ENCODE peak calls at places on chromosomes 5 and 9, in four cellular contexts. C, H, T and R are unnamed samples.

GRCh38 chr5:177500685-177501522 is 3.5 kb upstream of the PDLIM7 start:
- DNase-seq in C (no peak), H (peak; percentile 81), T (no peak), R (peak; percentile 62)

GRCh38 chr5:158599132-158599531 is 500.6 kb downstream of the EBF1 start:
- DNase-seq in C (no peak), H (no peak), T (no peak), R (no peak)

GRCh38 chr9:125700791-125701190 is 6.2 kb downstream of the MAPKAP1 start:
- DNase-seq in C (no peak), H (no peak), T (peak; percentile 84), R (no peak)

GRCh38 chr9:5459289-5459829 is 9.0 kb downstream of the CD274 start:
- DNase-seq in T (no peak), H (no peak), C (no peak), R (no peak)

GRCh38 chr5:133247881-133248642 is 196.2 kb downstream of the HSPA4 start:
- DNase-seq in C (peak; percentile 43), T (no peak), H (peak; percentile 83), R (peak; percentile 74)

GRCh38 chr9:85186218-85186585 is 516.7 kb downstream of the NTRK2 start:
- DNase-seq in T (no peak), C (no peak), H (no peak), R (no peak)

GRCh38 chr9:3906437-3907213 is 380.8 kb upstream of the RFX3 start:
- DNase-seq in C (no peak), T (no peak), H (peak; percentile 2), R (no peak)

GRCh38 chr5:138961711-138962110 is 86.6 kb upstream of the LRRTM2 start:
- DNase-seq in T (no peak), C (no peak), H (no peak), R (no peak)

GRCh38 chr5:142202282-142202681 is 93.7 kb downstream of the NDFIP1 start:
- DNase-seq in T (no peak), C (no peak), H (no peak), R (no peak)

GRCh38 chr9:109816490-109816889 is 36.5 kb downstream of the PALM2AKAP2 start:
- DNase-seq in C (no peak), T (no peak), H (no peak), R (peak; percentile 86)

GRCh38 chr9:113556877-113557593 is 93.5 kb downstream of the RGS3 start:
- DNase-seq in H (no peak), T (no peak), C (no peak), R (no peak)

GRCh38 chr5:4659836-4660235 is 480.3 kb upstream of the ADAMTS16 start:
- DNase-seq in H (no peak), C (no peak), T (no peak), R (no peak)

GRCh38 chr5:44099643-44100042 is 289.6 kb downstream of the FGF10 start:
- DNase-seq in H (no peak), C (no peak), T (no peak), R (no peak)

GRCh38 chr9:4690144-4690543 is 10.8 kb downstream of the CDC37L1 start:
- DNase-seq in T (no peak), H (no peak), C (no peak), R (no peak)

GRCh38 chr5:176781638-176782570 is 28.5 kb upstream of the UNC5A start:
- DNase-seq in C (no peak), T (no peak), H (no peak), R (no peak)

GRCh38 chr5:120083851-120084615 is 380.1 kb upstream of the PRR16 start:
- DNase-seq in H (no peak), C (no peak), T (no peak), R (no peak)

GRCh38 chr5:176679365-176680225 is 32.3 kb downstream of the TSPAN17 start:
- DNase-seq in C (no peak), T (no peak), H (no peak), R (no peak)

GRCh38 chr5:84255318-84255717 is 129.4 kb downstream of the EDIL3 start:
- DNase-seq in H (no peak), T (no peak), C (no peak), R (peak; percentile 3)

GRCh38 chr5:102718819-102719218 is 36.3 kb upstream of the PAM start:
- DNase-seq in H (no peak), C (no peak), T (no peak), R (no peak)

GRCh38 chr9:20314981-20315380 is 307.3 kb downstream of the MLLT3 start:
- DNase-seq in H (no peak), T (no peak), C (no peak), R (no peak)

GRCh38 chr9:137173795-137174664 is 2.2 kb upstream of the TMEM210 start:
- DNase-seq in T (no peak), H (no peak), C (no peak), R (no peak)

GRCh38 chr5:109944461-109944860 is 254.7 kb downstream of the MAN2A1 start:
- DNase-seq in C (no peak), T (no peak), H (no peak), R (no peak)

GRCh38 chr9:120643096-120643495 is 63.1 kb upstream of the CDK5RAP2 start:
- DNase-seq in H (no peak), T (no peak), C (no peak), R (no peak)

GRCh38 chr9:134059661-134060395 is 8.0 kb downstream of the BRD3 start:
- DNase-seq in H (no peak), T (peak; percentile 77), C (no peak), R (no peak)

GRCh38 chr5:133366966-133367365 is 245.4 kb downstream of the FSTL4 start:
- DNase-seq in H (no peak), C (no peak), T (no peak), R (no peak)

GRCh38 chr5:172113036-172113435 is 75.0 kb downstream of the STK10 start:
- DNase-seq in H (no peak), C (no peak), T (peak; percentile 68), R (no peak)

GRCh38 chr5:52119768-52120167 is 667.9 kb upstream of the ITGA1 start:
- DNase-seq in C (no peak), H (no peak), T (no peak), R (no peak)

GRCh38 chr9:125343518-125344284 is 82.1 kb downstream of the GAPVD1 start:
- DNase-seq in H (no peak), T (no peak), C (peak; percentile 49), R (no peak)

GRCh38 chr5:178201927-178202235 is 2.5 kb upstream of the HNRNPAB start:
- DNase-seq in C (no peak), H (no peak), T (no peak), R (peak; percentile 28)

GRCh38 chr9:101737705-101738565 is 512 bp downstream of the GRIN3A start:
- DNase-seq in T (no peak), C (no peak), H (no peak), R (no peak)

GRCh38 chr5:135271533-135272310 is 127.3 kb downstream of the MACROH2A1 start:
- DNase-seq in C (no peak), H (peak; percentile 93), T (no peak), R (peak; percentile 29)

GRCh38 chr9:131062979-131063378 is 33.4 kb upstream of the AIF1L start:
- DNase-seq in C (no peak), T (no peak), H (no peak), R (no peak)

GRCh38 chr9:32783168-32783891 is at the start of gene TMEM215:
- DNase-seq in C (peak; percentile 41), H (no peak), T (no peak), R (no peak)

GRCh38 chr5:55258339-55258738 is 24.9 kb upstream of the CCNO start:
- DNase-seq in T (no peak), H (no peak), C (no peak), R (no peak)

GRCh38 chr9:134429007-134429406 is 102.8 kb downstream of the RXRA start:
- DNase-seq in H (no peak), T (no peak), C (no peak), R (no peak)

GRCh38 chr9:78196258-78196657 is 39.6 kb upstream of the CEP78 start:
- DNase-seq in H (no peak), T (peak; percentile 23), C (no peak), R (no peak)

GRCh38 chr9:78577507-78577906 is 280.6 kb downstream of the PSAT1 start:
- DNase-seq in C (no peak), H (no peak), T (no peak), R (no peak)

DNA sequence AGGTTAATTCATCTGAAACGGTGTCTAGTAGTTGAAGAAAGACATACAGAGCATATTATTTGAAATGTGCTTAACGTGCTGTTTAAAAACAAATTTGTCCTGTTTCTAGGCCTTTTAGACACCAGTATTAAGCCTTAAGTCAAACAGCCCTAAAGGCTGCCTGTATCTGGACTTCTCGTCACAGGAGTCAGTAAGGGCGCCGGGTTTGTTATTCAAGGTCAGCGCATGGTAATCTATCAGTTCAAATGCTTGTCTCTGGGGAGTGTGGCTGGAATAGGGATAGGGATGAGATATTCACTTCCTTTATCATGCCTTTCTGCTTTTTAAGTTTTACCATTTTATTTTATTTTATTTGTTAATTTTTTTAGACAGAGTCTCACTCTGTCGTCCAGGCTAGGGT is 9.4 kb upstream of the CNOT6 start:
- DNase-seq in C (no peak), H (no peak), T (no peak), R (no peak)
- TF ChIP-seq USF2 in C (no peak), H (no peak), T (no peak), R (no peak)

DNA sequence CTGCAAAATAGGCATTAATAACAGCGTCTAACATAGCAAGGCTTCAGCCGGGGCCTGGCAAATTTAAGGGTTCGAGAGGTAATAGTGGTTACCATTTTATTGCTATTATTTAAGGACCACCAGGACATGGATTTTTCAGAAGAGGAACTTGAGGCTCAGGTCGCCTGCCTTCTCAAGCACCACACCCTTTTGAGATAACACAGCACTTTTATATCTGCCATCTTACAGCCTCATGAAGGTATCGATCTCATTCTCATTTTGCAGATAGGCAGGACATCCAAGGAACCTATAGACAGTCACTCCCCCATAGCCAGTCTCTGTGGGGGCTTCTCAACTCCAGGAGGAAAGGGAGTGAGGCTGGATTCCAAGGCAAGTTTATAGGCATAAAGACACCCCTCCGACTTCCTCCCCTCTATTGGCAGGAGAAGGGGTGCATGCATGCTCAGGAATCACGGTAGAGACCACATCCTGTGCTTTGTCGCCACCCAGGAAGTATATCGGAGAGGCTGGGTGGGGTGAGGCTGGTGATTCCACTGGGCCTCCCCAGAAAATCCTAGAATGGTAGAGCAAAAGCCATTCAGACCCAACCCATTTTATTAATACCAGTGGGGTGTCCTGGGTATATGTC is 2.3 kb downstream of the ANXA6 start:
- DNase-seq in C (no peak), H (no peak), T (peak; percentile 35), R (no peak)
- TF ChIP-seq HDAC2 in C (no peak), H (no peak), T (no peak), R (no peak)

GRCh38 chr9:135526730-135527571 is 5.7 kb downstream of the LCN1 start:
- DNase-seq in H (peak; percentile 56), T (no peak), C (no peak), R (peak; percentile 54)

GRCh38 chr9:135533093-135533492 is 11.9 kb downstream of the LCN1 start:
- DNase-seq in C (no peak), H (no peak), T (no peak), R (no peak)

GRCh38 chr9:135533674-135534073 is 12.3 kb upstream of the OBP2A start:
- DNase-seq in C (no peak), H (no peak), T (no peak), R (no peak)

GRCh38 chr9:135530146-135530545 is 8.9 kb downstream of the LCN1 start:
- DNase-seq in C (no peak), H (no peak), T (no peak), R (no peak)

GRCh38 chr9:135531096-135531495 is 9.9 kb downstream of the LCN1 start:
- DNase-seq in C (no peak), T (no peak), H (no peak), R (no peak)
- TF ChIP-seq SP1 in C (no peak), T (no peak), H (no peak), R (no peak)

GRCh38 chr5:68277427-68277826 is 61.9 kb downstream of the PIK3R1 start:
- DNase-seq in C (no peak), T (no peak), H (no peak), R (no peak)
- TF ChIP-seq USF2 in C (no peak), T (no peak), H (no peak), R (no peak)